ENCODE peak calls at places on chromosomes 6 and 20, in seven cellular contexts. One of them, this sample, is unnamed. For H3K4me1, the result is how much of the 10 kb centered on the place peaks cover.

GRCh38 chr6:151485616-151486015 is 8.2 kb upstream of the CCDC170 start:
- DNase-seq in left ventricle myocardium inferior: no peak
- DNase-seq in aorta: no peak
- DNase-seq in cardiac muscle cell: no peak
- DNase-seq in GM23338: no peak
- DNase-seq in body of pancreas: no peak
- DNase-seq in spleen: no peak
- DNase-seq in this sample: no peak

GRCh38 chr6:106243261-106243660 is 82.3 kb downstream of the ATG5 start:
- DNase-seq in left ventricle myocardium inferior: no peak
- DNase-seq in cardiac muscle cell: no peak
- DNase-seq in body of pancreas: no peak
- DNase-seq in aorta: no peak
- DNase-seq in spleen: no peak
- DNase-seq in GM23338: no peak
- DNase-seq in this sample: no peak

GRCh38 chr6:134590449-134590848 is 272.5 kb upstream of the SGK1 start:
- DNase-seq in GM23338: no peak
- DNase-seq in left ventricle myocardium inferior: no peak
- DNase-seq in body of pancreas: no peak
- DNase-seq in spleen: no peak
- DNase-seq in aorta: no peak
- DNase-seq in cardiac muscle cell: no peak
- DNase-seq in this sample: peak

GRCh38 chr20:10573273-10573950 is 100.4 kb downstream of the JAG1 start:
- DNase-seq in GM23338: no peak
- DNase-seq in spleen: no peak
- DNase-seq in left ventricle myocardium inferior: no peak
- DNase-seq in aorta: no peak
- DNase-seq in cardiac muscle cell: no peak
- DNase-seq in body of pancreas: no peak
- DNase-seq in this sample: no peak

GRCh38 chr20:48983423-48984400 is 62.2 kb downstream of the ARFGEF2 start:
- DNase-seq in left ventricle myocardium inferior: peak
- DNase-seq in body of pancreas: peak
- DNase-seq in spleen: no peak
- DNase-seq in aorta: no peak
- DNase-seq in cardiac muscle cell: no peak
- DNase-seq in GM23338: no peak
- DNase-seq in this sample: peak

GRCh38 chr6:3538536-3538935 is 81.7 kb upstream of the SLC22A23 start:
- DNase-seq in GM23338: no peak
- DNase-seq in body of pancreas: no peak
- DNase-seq in left ventricle myocardium inferior: no peak
- DNase-seq in cardiac muscle cell: no peak
- DNase-seq in aorta: no peak
- DNase-seq in spleen: no peak
- DNase-seq in this sample: no peak

GRCh38 chr6:63245908-63246307 is 34.6 kb downstream of the FKBP1C start:
- DNase-seq in body of pancreas: no peak
- DNase-seq in aorta: no peak
- DNase-seq in GM23338: peak
- DNase-seq in cardiac muscle cell: peak
- DNase-seq in spleen: no peak
- DNase-seq in left ventricle myocardium inferior: no peak
- DNase-seq in this sample: no peak

GRCh38 chr6:158705386-158706126 is 55.7 kb downstream of the SYTL3 start:
- DNase-seq in body of pancreas: no peak
- DNase-seq in left ventricle myocardium inferior: no peak
- DNase-seq in spleen: peak
- DNase-seq in GM23338: no peak
- DNase-seq in cardiac muscle cell: no peak
- DNase-seq in aorta: no peak
- DNase-seq in this sample: peak

GRCh38 chr20:46046588-46047310 is 17.7 kb downstream of the SLC12A5 start:
- DNase-seq in left ventricle myocardium inferior: no peak
- DNase-seq in body of pancreas: no peak
- DNase-seq in GM23338: no peak
- DNase-seq in aorta: no peak
- DNase-seq in spleen: no peak
- DNase-seq in cardiac muscle cell: no peak
- DNase-seq in this sample: no peak

GRCh38 chr6:69881322-69882151 is 15.2 kb downstream of the COL19A1 start:
- DNase-seq in GM23338: no peak
- DNase-seq in cardiac muscle cell: no peak
- DNase-seq in aorta: no peak
- DNase-seq in body of pancreas: no peak
- DNase-seq in spleen: no peak
- DNase-seq in left ventricle myocardium inferior: no peak
- DNase-seq in this sample: no peak

GRCh38 chr6:5302220-5302946 is 41.1 kb downstream of the FARS2 start:
- DNase-seq in aorta: no peak
- DNase-seq in spleen: no peak
- DNase-seq in body of pancreas: no peak
- DNase-seq in GM23338: no peak
- DNase-seq in left ventricle myocardium inferior: no peak
- DNase-seq in cardiac muscle cell: no peak
- DNase-seq in this sample: no peak

GRCh38 chr6:32946893-32947292 is 6.0 kb downstream of the HLA-DMA start:
- DNase-seq in left ventricle myocardium inferior: no peak
- DNase-seq in aorta: no peak
- DNase-seq in spleen: no peak
- DNase-seq in body of pancreas: no peak
- DNase-seq in GM23338: no peak
- DNase-seq in cardiac muscle cell: no peak
- DNase-seq in this sample: no peak
- H3K4me1 ChIP-seq in left ventricle myocardium inferior: under half
- H3K4me1 ChIP-seq in aorta: under half
- H3K4me1 ChIP-seq in spleen: under half
- H3K4me1 ChIP-seq in body of pancreas: under half
- H3K4me1 ChIP-seq in GM23338: under half
- H3K4me1 ChIP-seq in cardiac muscle cell: under half
- H3K4me1 ChIP-seq in this sample: under half

DNA sequence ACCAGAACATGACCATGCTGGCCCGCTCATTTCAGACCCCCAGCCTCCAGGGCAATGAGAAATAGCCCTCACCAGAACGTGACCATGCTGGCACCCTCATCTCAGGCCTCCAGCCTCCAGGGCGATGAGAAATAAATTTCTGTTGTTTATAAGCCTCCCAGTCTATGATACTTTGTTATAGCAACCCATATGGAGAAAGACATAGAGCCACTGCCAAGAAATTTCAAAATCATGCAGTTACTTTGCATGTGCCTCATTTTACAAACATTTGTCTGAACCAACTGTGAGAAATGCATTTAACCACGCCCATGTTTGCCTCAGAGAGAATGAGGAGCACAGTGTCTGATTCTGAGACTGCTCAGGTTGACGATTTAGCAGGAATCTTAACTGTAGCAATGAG is 15.5 kb downstream of the CYP39A1 start:
- DNase-seq in body of pancreas: no peak
- DNase-seq in spleen: no peak
- DNase-seq in aorta: no peak
- DNase-seq in cardiac muscle cell: no peak
- DNase-seq in GM23338: no peak
- DNase-seq in left ventricle myocardium inferior: no peak
- DNase-seq in this sample: no peak
- H3K27ac ChIP-seq in body of pancreas: no peak
- H3K27ac ChIP-seq in spleen: no peak
- H3K27ac ChIP-seq in aorta: no peak
- H3K27ac ChIP-seq in cardiac muscle cell: no peak
- H3K27ac ChIP-seq in GM23338: no peak
- H3K27ac ChIP-seq in left ventricle myocardium inferior: no peak
- H3K27ac ChIP-seq in this sample: no peak

GRCh38 chr6:11204987-11205386 is 27.5 kb downstream of the NEDD9 start:
- DNase-seq in left ventricle myocardium inferior: no peak
- DNase-seq in cardiac muscle cell: no peak
- DNase-seq in body of pancreas: no peak
- DNase-seq in GM23338: no peak
- DNase-seq in spleen: no peak
- DNase-seq in aorta: no peak
- DNase-seq in this sample: no peak
- H3K4me1 ChIP-seq in left ventricle myocardium inferior: half or more
- H3K4me1 ChIP-seq in cardiac muscle cell: under half
- H3K4me1 ChIP-seq in body of pancreas: under half
- H3K4me1 ChIP-seq in GM23338: under half
- H3K4me1 ChIP-seq in spleen: under half
- H3K4me1 ChIP-seq in aorta: under half
- H3K4me1 ChIP-seq in this sample: half or more

GRCh38 chr6:92779758-92780157 is 639.6 kb downstream of the EPHA7 start:
- DNase-seq in body of pancreas: no peak
- DNase-seq in left ventricle myocardium inferior: no peak
- DNase-seq in aorta: no peak
- DNase-seq in spleen: no peak
- DNase-seq in cardiac muscle cell: peak
- DNase-seq in GM23338: no peak
- DNase-seq in this sample: no peak
- H3K27ac ChIP-seq in body of pancreas: no peak
- H3K27ac ChIP-seq in left ventricle myocardium inferior: no peak
- H3K27ac ChIP-seq in aorta: no peak
- H3K27ac ChIP-seq in spleen: no peak
- H3K27ac ChIP-seq in cardiac muscle cell: no peak
- H3K27ac ChIP-seq in GM23338: no peak
- H3K27ac ChIP-seq in this sample: no peak

DNA sequence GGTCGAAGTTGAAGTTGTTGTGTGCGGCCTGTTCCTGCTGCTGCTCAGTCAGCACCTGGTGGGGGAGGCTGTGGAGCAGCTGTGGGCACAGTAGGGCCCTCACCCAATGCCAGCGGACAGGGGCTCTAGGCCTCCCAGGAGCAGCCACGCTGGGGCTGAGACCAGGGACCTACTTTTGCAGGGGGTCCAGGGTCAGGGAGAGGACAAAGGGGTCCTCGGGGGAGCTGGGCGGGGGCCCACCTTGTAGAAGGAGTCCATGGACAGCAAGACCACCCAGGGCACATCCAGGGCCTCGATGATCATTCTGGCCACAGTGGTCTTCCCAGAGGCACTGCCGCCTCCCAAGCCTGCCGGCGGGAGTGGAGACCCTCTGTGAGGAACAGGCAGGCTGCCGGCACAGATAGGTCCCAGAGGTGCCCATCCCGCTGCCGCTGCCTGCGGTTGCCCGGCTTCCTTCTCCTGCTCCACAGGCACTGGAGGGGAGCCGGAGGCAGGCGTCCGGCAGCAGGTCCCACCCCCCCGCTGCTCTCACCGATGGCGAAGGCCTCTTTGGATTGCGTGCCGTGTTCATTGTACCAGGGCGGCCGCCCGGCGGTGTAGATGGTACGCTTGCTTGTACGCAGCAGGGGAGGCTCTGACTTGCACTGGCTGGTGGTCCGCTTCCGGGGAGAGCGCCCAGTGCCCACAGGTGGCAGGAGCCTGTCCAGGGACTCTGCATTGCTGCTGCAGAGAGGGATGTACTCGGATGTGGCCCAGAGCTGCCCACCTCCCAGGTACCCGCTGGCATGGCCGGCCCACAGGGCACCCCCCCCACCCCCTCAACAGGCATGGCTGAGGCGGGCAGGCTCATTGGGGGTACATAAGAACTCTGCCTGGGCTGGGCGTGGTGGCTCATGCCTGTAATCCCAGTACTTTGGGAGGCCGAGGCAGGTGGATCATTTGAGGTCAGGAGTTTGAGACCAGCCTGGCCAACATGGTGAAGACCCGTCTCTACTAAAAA is 10.0 kb downstream of the UCKL1 start:
- DNase-seq in left ventricle myocardium inferior: no peak
- DNase-seq in GM23338: no peak
- DNase-seq in aorta: no peak
- DNase-seq in body of pancreas: no peak
- DNase-seq in cardiac muscle cell: no peak
- DNase-seq in spleen: peak
- DNase-seq in this sample: no peak
- H3K4me1 ChIP-seq in left ventricle myocardium inferior: half or more
- H3K4me1 ChIP-seq in GM23338: under half
- H3K4me1 ChIP-seq in aorta: under half
- H3K4me1 ChIP-seq in body of pancreas: under half
- H3K4me1 ChIP-seq in cardiac muscle cell: under half
- H3K4me1 ChIP-seq in spleen: under half
- H3K4me1 ChIP-seq in this sample: under half

This sample was measured in osteoblast.